ENCODE peak calls at places on chromosomes 5 and 9, in seven cellular contexts. One of them, this sample, is unnamed.

GRCh38 chr5:72645447-72645846 is 138.2 kb upstream of the ZNF366 start:
- DNase-seq in heart left ventricle: no peak
- DNase-seq in ovary: no peak
- DNase-seq in epithelial cell of esophagus: no peak
- DNase-seq in left ventricle myocardium inferior: no peak
- DNase-seq in AG04450: no peak
- DNase-seq in dorsolateral prefrontal cortex: no peak
- DNase-seq in this sample: no peak

GRCh38 chr9:35790385-35791291 is 753 bp upstream of the NPR2 start:
- DNase-seq in dorsolateral prefrontal cortex: peak; percentile 76
- DNase-seq in left ventricle myocardium inferior: peak; percentile 67
- DNase-seq in epithelial cell of esophagus: peak; percentile 81
- DNase-seq in AG04450: peak; percentile 65
- DNase-seq in heart left ventricle: peak; percentile 73
- DNase-seq in ovary: peak; percentile 81
- DNase-seq in this sample: peak; percentile 62

GRCh38 chr9:109182940-109183798 is 16.1 kb upstream of the FRRS1L start:
- DNase-seq in heart left ventricle: no peak
- DNase-seq in dorsolateral prefrontal cortex: peak; percentile 35
- DNase-seq in left ventricle myocardium inferior: no peak
- DNase-seq in epithelial cell of esophagus: peak; percentile 51
- DNase-seq in ovary: no peak
- DNase-seq in AG04450: no peak
- DNase-seq in this sample: no peak

GRCh38 chr9:126791406-126792230 is 13.2 kb upstream of the ZBTB43 start:
- DNase-seq in heart left ventricle: no peak
- DNase-seq in AG04450: peak; percentile 54
- DNase-seq in dorsolateral prefrontal cortex: no peak
- DNase-seq in ovary: no peak
- DNase-seq in epithelial cell of esophagus: peak; percentile 99
- DNase-seq in left ventricle myocardium inferior: no peak
- DNase-seq in this sample: peak; percentile 58

GRCh38 chr5:126837907-126838539 is 61.1 kb downstream of the LMNB1 start:
- DNase-seq in ovary: no peak
- DNase-seq in AG04450: no peak
- DNase-seq in dorsolateral prefrontal cortex: no peak
- DNase-seq in heart left ventricle: no peak
- DNase-seq in epithelial cell of esophagus: peak; percentile 46
- DNase-seq in left ventricle myocardium inferior: no peak
- DNase-seq in this sample: no peak

GRCh38 chr5:173896631-173897030 is 8.5 kb downstream of the CPEB4 start:
- DNase-seq in ovary: no peak
- DNase-seq in epithelial cell of esophagus: no peak
- DNase-seq in AG04450: no peak
- DNase-seq in left ventricle myocardium inferior: no peak
- DNase-seq in heart left ventricle: no peak
- DNase-seq in dorsolateral prefrontal cortex: no peak
- DNase-seq in this sample: no peak

GRCh38 chr5:22541037-22541436 is 312.1 kb downstream of the CDH12 start:
- DNase-seq in dorsolateral prefrontal cortex: no peak
- DNase-seq in heart left ventricle: no peak
- DNase-seq in left ventricle myocardium inferior: no peak
- DNase-seq in AG04450: no peak
- DNase-seq in ovary: no peak
- DNase-seq in epithelial cell of esophagus: no peak
- DNase-seq in this sample: no peak

GRCh38 chr5:32710859-32711692 is at the start of gene NPR3:
- DNase-seq in left ventricle myocardium inferior: peak; percentile 26
- DNase-seq in heart left ventricle: no peak
- DNase-seq in ovary: no peak
- DNase-seq in epithelial cell of esophagus: peak; percentile 45
- DNase-seq in dorsolateral prefrontal cortex: no peak
- DNase-seq in AG04450: no peak
- DNase-seq in this sample: peak; percentile 36

GRCh38 chr5:93300309-93300923 is 280.6 kb downstream of the NR2F1-AS1 start:
- DNase-seq in heart left ventricle: no peak
- DNase-seq in ovary: no peak
- DNase-seq in AG04450: no peak
- DNase-seq in dorsolateral prefrontal cortex: no peak
- DNase-seq in left ventricle myocardium inferior: no peak
- DNase-seq in epithelial cell of esophagus: no peak
- DNase-seq in this sample: no peak

GRCh38 chr5:172342907-172343306 is 59.3 kb upstream of the UBTD2 start:
- DNase-seq in epithelial cell of esophagus: no peak
- DNase-seq in AG04450: no peak
- DNase-seq in ovary: no peak
- DNase-seq in left ventricle myocardium inferior: no peak
- DNase-seq in heart left ventricle: no peak
- DNase-seq in dorsolateral prefrontal cortex: no peak
- DNase-seq in this sample: no peak

GRCh38 chr5:132085686-132086085 is 12.1 kb downstream of the CSF2 start:
- DNase-seq in heart left ventricle: peak; percentile 19
- DNase-seq in left ventricle myocardium inferior: no peak
- DNase-seq in AG04450: no peak
- DNase-seq in epithelial cell of esophagus: no peak
- DNase-seq in ovary: no peak
- DNase-seq in dorsolateral prefrontal cortex: no peak
- DNase-seq in this sample: no peak

GRCh38 chr5:150615141-150615699 is 25.2 kb upstream of the SYNPO start:
- DNase-seq in ovary: peak; percentile 81
- DNase-seq in heart left ventricle: peak; percentile 79
- DNase-seq in epithelial cell of esophagus: peak; percentile 57
- DNase-seq in AG04450: no peak
- DNase-seq in dorsolateral prefrontal cortex: peak; percentile 43
- DNase-seq in left ventricle myocardium inferior: peak; percentile 49
- DNase-seq in this sample: no peak

GRCh38 chr5:92942762-92943161 is 638.3 kb downstream of the NR2F1-AS1 start:
- DNase-seq in epithelial cell of esophagus: no peak
- DNase-seq in AG04450: no peak
- DNase-seq in ovary: no peak
- DNase-seq in left ventricle myocardium inferior: no peak
- DNase-seq in dorsolateral prefrontal cortex: no peak
- DNase-seq in heart left ventricle: no peak
- DNase-seq in this sample: no peak

GRCh38 chr5:1656271-1656975 is 132.7 kb upstream of the LPCAT1 start:
- DNase-seq in heart left ventricle: no peak
- DNase-seq in dorsolateral prefrontal cortex: no peak
- DNase-seq in AG04450: no peak
- DNase-seq in ovary: no peak
- DNase-seq in left ventricle myocardium inferior: peak; percentile 8
- DNase-seq in epithelial cell of esophagus: no peak
- DNase-seq in this sample: no peak

GRCh38 chr5:163509288-163510040 is 4.0 kb downstream of the MAT2B start:
- DNase-seq in dorsolateral prefrontal cortex: no peak
- DNase-seq in AG04450: no peak
- DNase-seq in ovary: no peak
- DNase-seq in epithelial cell of esophagus: peak; percentile 93
- DNase-seq in heart left ventricle: no peak
- DNase-seq in left ventricle myocardium inferior: no peak
- DNase-seq in this sample: no peak

GRCh38 chr5:83510199-83510730 is 38.7 kb downstream of the VCAN start:
- DNase-seq in AG04450: no peak
- DNase-seq in left ventricle myocardium inferior: no peak
- DNase-seq in heart left ventricle: no peak
- DNase-seq in dorsolateral prefrontal cortex: no peak
- DNase-seq in ovary: no peak
- DNase-seq in epithelial cell of esophagus: no peak
- DNase-seq in this sample: no peak

GRCh38 chr9:81823672-81824554 is 104.3 kb upstream of the SPATA31D4 start:
- DNase-seq in left ventricle myocardium inferior: no peak
- DNase-seq in heart left ventricle: no peak
- DNase-seq in dorsolateral prefrontal cortex: peak; percentile 34
- DNase-seq in epithelial cell of esophagus: no peak
- DNase-seq in AG04450: no peak
- DNase-seq in ovary: no peak
- DNase-seq in this sample: no peak

GRCh38 chr9:87285183-87285582 is 212.5 kb upstream of the DAPK1 start:
- DNase-seq in left ventricle myocardium inferior: no peak
- DNase-seq in ovary: peak; percentile 63
- DNase-seq in dorsolateral prefrontal cortex: no peak
- DNase-seq in epithelial cell of esophagus: no peak
- DNase-seq in AG04450: no peak
- DNase-seq in heart left ventricle: no peak
- DNase-seq in this sample: no peak

DNA sequence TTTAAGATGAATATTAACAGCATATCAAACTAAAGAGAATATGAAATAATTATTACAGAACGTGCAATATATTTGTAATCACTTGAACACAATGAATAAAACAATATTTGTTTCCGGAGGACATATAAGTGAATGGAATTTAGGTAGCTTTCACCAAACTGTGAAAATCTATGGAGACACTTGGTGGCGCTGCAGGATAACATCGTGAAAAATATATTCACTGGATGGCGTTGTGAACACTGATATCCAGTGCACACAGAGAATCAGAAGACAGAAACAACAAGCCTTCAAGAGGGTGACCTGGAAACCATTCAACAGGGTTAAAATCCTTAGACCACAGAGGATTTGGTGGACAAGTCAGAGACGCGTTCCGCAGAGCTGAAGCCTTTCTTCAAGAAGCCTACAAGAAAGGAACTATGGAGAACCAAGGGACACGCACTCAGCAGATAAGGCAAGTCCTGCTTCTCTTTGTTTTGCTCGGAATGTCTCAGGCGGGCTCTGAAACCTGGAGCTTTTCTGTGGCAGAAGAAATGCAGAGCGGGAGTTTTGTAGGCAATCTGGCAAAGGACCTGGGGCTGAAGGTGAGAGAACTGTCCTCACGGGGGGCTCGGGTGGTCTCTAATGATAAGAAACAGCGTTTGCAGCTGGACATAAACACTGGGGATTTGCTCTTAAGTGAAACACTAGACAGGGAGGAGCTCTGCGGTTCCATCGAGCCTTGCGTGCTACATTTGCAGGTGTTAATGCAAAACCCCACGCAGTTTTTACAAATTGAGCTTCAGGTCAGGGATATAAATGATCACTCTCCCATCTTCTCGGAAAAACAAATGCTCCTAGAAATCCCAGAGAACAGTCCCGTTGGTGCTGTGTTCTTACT is at the start of gene PCDHB11:
- DNase-seq in epithelial cell of esophagus: no peak
- DNase-seq in dorsolateral prefrontal cortex: no peak
- DNase-seq in ovary: no peak
- DNase-seq in AG04450: no peak
- DNase-seq in left ventricle myocardium inferior: no peak
- DNase-seq in heart left ventricle: no peak
- DNase-seq in this sample: no peak
- TF ChIP-seq CTCF in epithelial cell of esophagus: no peak
- TF ChIP-seq CTCF in dorsolateral prefrontal cortex: no peak
- TF ChIP-seq CTCF in ovary: no peak
- TF ChIP-seq CTCF in AG04450: no peak
- TF ChIP-seq CTCF in left ventricle myocardium inferior: peak; percentile 23
- TF ChIP-seq CTCF in heart left ventricle: peak; percentile 18
- TF ChIP-seq CTCF in this sample: no peak

GRCh38 chr9:124394596-124394995 is 20.6 kb downstream of the PSMB7 start:
- DNase-seq in heart left ventricle: no peak
- DNase-seq in AG04450: no peak
- DNase-seq in epithelial cell of esophagus: no peak
- DNase-seq in left ventricle myocardium inferior: no peak
- DNase-seq in ovary: no peak
- DNase-seq in dorsolateral prefrontal cortex: no peak
- DNase-seq in this sample: no peak
- TF ChIP-seq CTCF in heart left ventricle: no peak
- TF ChIP-seq CTCF in AG04450: peak; percentile 13
- TF ChIP-seq CTCF in epithelial cell of esophagus: peak; percentile 4
- TF ChIP-seq CTCF in left ventricle myocardium inferior: no peak
- TF ChIP-seq CTCF in ovary: no peak
- TF ChIP-seq CTCF in dorsolateral prefrontal cortex: no peak
- TF ChIP-seq CTCF in this sample: peak; percentile 22

GRCh38 chr9:99222416-99223280 is 566 bp downstream of the SEC61B start:
- DNase-seq in left ventricle myocardium inferior: no peak
- DNase-seq in ovary: no peak
- DNase-seq in heart left ventricle: no peak
- DNase-seq in epithelial cell of esophagus: peak; percentile 13
- DNase-seq in AG04450: no peak
- DNase-seq in dorsolateral prefrontal cortex: no peak
- DNase-seq in this sample: no peak

GRCh38 chr9:99226054-99226453 is 4.0 kb downstream of the SEC61B start:
- DNase-seq in left ventricle myocardium inferior: no peak
- DNase-seq in dorsolateral prefrontal cortex: no peak
- DNase-seq in epithelial cell of esophagus: no peak
- DNase-seq in heart left ventricle: no peak
- DNase-seq in AG04450: no peak
- DNase-seq in ovary: no peak
- DNase-seq in this sample: no peak

GRCh38 chr9:99221266-99221622 is 498 bp downstream of the ALG2 start:
- DNase-seq in ovary: no peak
- DNase-seq in left ventricle myocardium inferior: no peak
- DNase-seq in epithelial cell of esophagus: no peak
- DNase-seq in heart left ventricle: no peak
- DNase-seq in AG04450: no peak
- DNase-seq in dorsolateral prefrontal cortex: no peak
- DNase-seq in this sample: no peak

GRCh38 chr9:99224445-99224844 is 2.4 kb downstream of the SEC61B start:
- DNase-seq in heart left ventricle: no peak
- DNase-seq in epithelial cell of esophagus: no peak
- DNase-seq in left ventricle myocardium inferior: no peak
- DNase-seq in ovary: no peak
- DNase-seq in dorsolateral prefrontal cortex: no peak
- DNase-seq in AG04450: no peak
- DNase-seq in this sample: no peak

GRCh38 chr9:99221623-99222415 is at the start of the genes ALG2 and SEC61B:
- DNase-seq in epithelial cell of esophagus: peak; percentile 96
- DNase-seq in AG04450: peak; percentile 91
- DNase-seq in heart left ventricle: peak; percentile 97
- DNase-seq in left ventricle myocardium inferior: peak; percentile 95
- DNase-seq in ovary: peak; percentile 96
- DNase-seq in dorsolateral prefrontal cortex: peak; percentile 95
- DNase-seq in this sample: peak; percentile 92
- TF ChIP-seq CTCF in epithelial cell of esophagus: no peak
- TF ChIP-seq CTCF in AG04450: no peak
- TF ChIP-seq CTCF in heart left ventricle: no peak
- TF ChIP-seq CTCF in left ventricle myocardium inferior: peak; percentile 33
- TF ChIP-seq CTCF in ovary: peak; percentile 48
- TF ChIP-seq CTCF in dorsolateral prefrontal cortex: no peak
- TF ChIP-seq CTCF in this sample: no peak

GRCh38 chr5:56455417-56455816 is 222.3 kb upstream of the ANKRD55 start:
- DNase-seq in epithelial cell of esophagus: no peak
- DNase-seq in heart left ventricle: no peak
- DNase-seq in dorsolateral prefrontal cortex: no peak
- DNase-seq in AG04450: no peak
- DNase-seq in ovary: no peak
- DNase-seq in left ventricle myocardium inferior: no peak
- DNase-seq in this sample: no peak
- TF ChIP-seq CTCF in epithelial cell of esophagus: no peak
- TF ChIP-seq CTCF in heart left ventricle: no peak
- TF ChIP-seq CTCF in dorsolateral prefrontal cortex: no peak
- TF ChIP-seq CTCF in AG04450: no peak
- TF ChIP-seq CTCF in ovary: no peak
- TF ChIP-seq CTCF in left ventricle myocardium inferior: no peak
- TF ChIP-seq CTCF in this sample: no peak

GRCh38 chr5:76544268-76544926 is 78.8 kb downstream of the F2RL2 start:
- DNase-seq in ovary: no peak
- DNase-seq in dorsolateral prefrontal cortex: no peak
- DNase-seq in left ventricle myocardium inferior: no peak
- DNase-seq in epithelial cell of esophagus: peak; percentile 61
- DNase-seq in AG04450: no peak
- DNase-seq in heart left ventricle: no peak
- DNase-seq in this sample: no peak
- TF ChIP-seq CTCF in ovary: no peak
- TF ChIP-seq CTCF in dorsolateral prefrontal cortex: no peak
- TF ChIP-seq CTCF in left ventricle myocardium inferior: peak; percentile 25
- TF ChIP-seq CTCF in epithelial cell of esophagus: peak; percentile 78
- TF ChIP-seq CTCF in AG04450: peak; percentile 29
- TF ChIP-seq CTCF in heart left ventricle: no peak
- TF ChIP-seq CTCF in this sample: no peak

This sample was measured in AG09319.